ENCODE peak calls at places on chromosomes 12 and 14, in six cellular contexts. V, M, D, J, L and H are unnamed samples.

GRCh38 chr12:86572455-86572854 is 316.3 kb upstream of the MGAT4C start:
- DNase-seq in D (no peak), L (peak), M (no peak), J (no peak), V (no peak), H (no peak)

GRCh38 chr12:52581481-52581880 is 7.8 kb upstream of the KRT74 start:
- DNase-seq in D (no peak), L (peak), M (peak), J (peak), V (no peak), H (no peak)

GRCh38 chr14:68898248-68899032 is 80.7 kb downstream of the ACTN1 start:
- DNase-seq in J (no peak), V (no peak), L (no peak), M (no peak), D (no peak), H (no peak)

GRCh38 chr12:95739561-95740313 is 50.8 kb downstream of the NTN4 start:
- DNase-seq in D (no peak), M (no peak), V (no peak), J (no peak), L (peak), H (no peak)

GRCh38 chr14:96734076-96734622 is 63.0 kb upstream of the VRK1 start:
- DNase-seq in D (no peak), L (peak), J (no peak), V (no peak), M (no peak), H (no peak)

GRCh38 chr14:64979336-64980074 is 7.2 kb upstream of the FNTB start:
- DNase-seq in L (peak), V (peak), J (peak), D (no peak), M (no peak), H (no peak)

GRCh38 chr14:90698379-90698869 is 117.8 kb downstream of the TTC7B start:
- DNase-seq in D (no peak), J (peak), L (peak), M (no peak), V (peak), H (no peak)

GRCh38 chr12:70268972-70269371 is 25.7 kb downstream of the CNOT2 start:
- DNase-seq in M (no peak), L (no peak), V (no peak), J (no peak), D (no peak), H (no peak)

GRCh38 chr12:49043856-49044258 is 16.7 kb downstream of the KMT2D start:
- DNase-seq in V (peak), J (no peak), M (peak), D (peak), L (peak), H (peak)

GRCh38 chr12:1575799-1576401 is 18.5 kb downstream of the FBXL14 start:
- DNase-seq in D (no peak), M (no peak), V (peak), L (no peak), J (no peak), H (no peak)

GRCh38 chr14:20711275-20712069 is 22.9 kb downstream of the ANG start:
- DNase-seq in J (no peak), D (no peak), V (no peak), L (no peak), M (no peak), H (no peak)